ENCODE peak calls at places on chromosomes 12 and 14, in seven cellular contexts. O is neural progenitor cell, D is H9, Q is keratinocyte, N is GM23248, C is fibroblast of lung, V is SK-N-SH. Z is an unnamed sample.

GRCh38 chr12:47361389-47362031 is 281.8 kb upstream of the AMIGO2 start:
- DNase-seq in C (no peak), D (peak; percentile 39), Q (peak; percentile 53), N (no peak), O (no peak), V (no peak), Z (no peak)

GRCh38 chr12:13223176-13223806 is 26.8 kb downstream of the EMP1 start:
- DNase-seq in O (no peak), D (no peak), Q (no peak), N (peak; percentile 88), C (peak; percentile 75), V (no peak), Z (peak; percentile 67)

GRCh38 chr14:34081576-34082136 is 130.8 kb upstream of the EGLN3 start:
- DNase-seq in O (no peak), Q (no peak), V (no peak), D (no peak), C (peak; percentile 88), N (peak; percentile 65), Z (peak; percentile 88)

GRCh38 chr12:68406134-68406576 is 74.0 kb upstream of the MDM1 start:
- DNase-seq in N (peak; percentile 81), C (peak; percentile 84), Q (no peak), D (peak; percentile 43), V (peak; percentile 32), O (peak; percentile 24), Z (peak; percentile 79)

GRCh38 chr14:71169861-71170260 is 262.6 kb downstream of the PCNX1 start:
- DNase-seq in O (no peak), Q (no peak), C (no peak), V (no peak), D (no peak), N (no peak), Z (no peak)

GRCh38 chr12:131390408-131391100 is 320.3 kb upstream of the SFSWAP start:
- DNase-seq in Q (no peak), C (no peak), D (peak; percentile 70), V (no peak), O (peak; percentile 79), N (peak; percentile 15), Z (no peak)

GRCh38 chr14:91453744-91454143 is 36.1 kb upstream of the CCDC88C start:
- DNase-seq in N (no peak), O (no peak), Q (no peak), V (no peak), D (no peak), C (no peak), Z (no peak)

GRCh38 chr12:58086930-58087329 is 145.6 kb downstream of the ATP23 start:
- DNase-seq in D (no peak), V (no peak), O (peak; percentile 28), Q (no peak), N (no peak), C (no peak), Z (no peak)

GRCh38 chr12:10941916-10942607 is 3.0 kb upstream of the TAS2R14 start:
- DNase-seq in C (peak; percentile 47), D (peak; percentile 75), V (no peak), N (no peak), O (no peak), Q (peak; percentile 59), Z (peak; percentile 27)

GRCh38 chr12:40511341-40511740 is 180.9 kb upstream of the CNTN1 start:
- DNase-seq in Q (no peak), N (no peak), D (no peak), C (no peak), O (no peak), V (no peak), Z (no peak)

GRCh38 chr14:104528496-104528895 is 51.1 kb upstream of the C14orf180 start:
- DNase-seq in C (no peak), N (no peak), O (no peak), D (peak; percentile 28), V (no peak), Q (no peak), Z (no peak)

GRCh38 chr12:94266390-94266789 is 118.0 kb downstream of the PLXNC1 start:
- DNase-seq in C (no peak), V (no peak), N (peak; percentile 64), D (no peak), O (no peak), Q (no peak), Z (no peak)

GRCh38 chr12:2169964-2170363 is 117.2 kb downstream of the CACNA1C start:
- DNase-seq in C (peak; percentile 78), V (no peak), Q (no peak), D (no peak), O (no peak), N (peak; percentile 78), Z (peak; percentile 73)

GRCh38 chr12:82359115-82359478 is 768 bp downstream of the METTL25 start:
- DNase-seq in O (peak; percentile 36), C (peak; percentile 13), N (peak; percentile 49), V (peak; percentile 44), Q (no peak), D (peak; percentile 69), Z (peak; percentile 1)

GRCh38 chr12:103799504-103800251 is 41.4 kb downstream of the NT5DC3 start:
- DNase-seq in Q (peak; percentile 62), D (no peak), V (no peak), N (peak; percentile 50), O (no peak), C (peak; percentile 68), Z (peak; percentile 62)

GRCh38 chr12:130739571-130739970 is 23.5 kb upstream of the RIMBP2 start:
- DNase-seq in V (no peak), D (no peak), N (no peak), C (no peak), Q (no peak), O (no peak), Z (no peak)

GRCh38 chr12:123580772-123581171 is 3.6 kb upstream of the TMED2 start:
- DNase-seq in V (no peak), C (no peak), N (peak; percentile 29), Q (no peak), O (no peak), D (no peak), Z (no peak)

GRCh38 chr12:121637231-121637914 is 11.0 kb downstream of the ORAI1 start:
- DNase-seq in D (peak; percentile 37), N (no peak), V (no peak), C (no peak), Q (no peak), O (no peak), Z (no peak)

GRCh38 chr12:63149884-63150254 is 1.1 kb downstream of the AVPR1A start:
- DNase-seq in Q (no peak), N (no peak), C (no peak), D (no peak), O (peak; percentile 17), V (peak; percentile 3), Z (no peak)

GRCh38 chr12:63150255-63151060 is 543 bp downstream of the AVPR1A start:
- DNase-seq in C (no peak), N (peak; percentile 11), O (peak; percentile 80), V (peak; percentile 17), D (peak; percentile 79), Q (no peak), Z (no peak)

GRCh38 chr12:63151061-63151897 is at the start of gene AVPR1A:
- DNase-seq in Q (no peak), O (peak; percentile 61), C (no peak), V (peak; percentile 9), N (peak; percentile 19), D (peak; percentile 40), Z (no peak)

GRCh38 chr12:63151898-63152700 is 1.1 kb upstream of the AVPR1A start:
- DNase-seq in N (peak; percentile 62), D (peak; percentile 82), C (peak; percentile 38), Q (no peak), V (peak; percentile 61), O (peak; percentile 88), Z (peak; percentile 16)

GRCh38 chr12:63154560-63154959 is 3.6 kb upstream of the AVPR1A start:
- DNase-seq in Q (no peak), V (no peak), C (no peak), O (no peak), D (no peak), N (no peak), Z (no peak)
- H3K27me3 ChIP-seq in Q (peaks cover 33% of the 10 kb centered on the region), V (peaks cover 37% of the 10 kb centered on the region), C (peaks cover 24% of the 10 kb centered on the region), O (peaks cover 43% of the 10 kb centered on the region), D (peaks cover 19% of the 10 kb centered on the region), N (peaks cover 24% of the 10 kb centered on the region), Z (peaks cover 27% of the 10 kb centered on the region)

GRCh38 chr14:54637829-54638446 is 71.0 kb downstream of the SAMD4A start:
- DNase-seq in O (no peak), C (peak; percentile 86), V (no peak), N (peak; percentile 61), Q (peak; percentile 33), D (no peak), Z (peak; percentile 83)
- H2AFZ ChIP-seq in O (no peak overlapping the region), C (no peak overlapping the region), V (no peak overlapping the region), N (no peak overlapping the region), Q (no peak overlapping the region), D (no peak overlapping the region), Z (no peak overlapping the region)

GRCh38 chr14:99821519-99822165 is 28.4 kb downstream of the EML1 start:
- DNase-seq in N (peak; percentile 51), V (peak; percentile 41), D (peak; percentile 18), C (peak; percentile 96), O (no peak), Q (peak; percentile 26), Z (peak; percentile 95)

GRCh38 chr14:99820702-99821331 is 27.6 kb downstream of the EML1 start:
- DNase-seq in O (no peak), V (no peak), N (no peak), Q (no peak), D (no peak), C (no peak), Z (no peak)

GRCh38 chr14:99824776-99825175 is 31.6 kb downstream of the EML1 start:
- DNase-seq in C (no peak), O (no peak), V (no peak), N (no peak), Q (no peak), D (no peak), Z (no peak)

GRCh38 chr14:99822800-99823455 is 29.7 kb downstream of the EML1 start:
- DNase-seq in C (no peak), V (no peak), O (no peak), Q (no peak), D (no peak), N (no peak), Z (no peak)

GRCh38 chr14:99822166-99822527 is 28.9 kb downstream of the EML1 start:
- DNase-seq in N (peak; percentile 22), Q (no peak), D (no peak), O (no peak), C (no peak), V (no peak), Z (no peak)
- H3K27me3 ChIP-seq in N (no peaks in the 10 kb centered on the region), Q (peaks cover 81% of the 10 kb centered on the region), D (no peaks in the 10 kb centered on the region), O (no peaks in the 10 kb centered on the region), C (no peaks in the 10 kb centered on the region), V (no peaks in the 10 kb centered on the region), Z (peaks cover 18% of the 10 kb centered on the region)

DNA sequence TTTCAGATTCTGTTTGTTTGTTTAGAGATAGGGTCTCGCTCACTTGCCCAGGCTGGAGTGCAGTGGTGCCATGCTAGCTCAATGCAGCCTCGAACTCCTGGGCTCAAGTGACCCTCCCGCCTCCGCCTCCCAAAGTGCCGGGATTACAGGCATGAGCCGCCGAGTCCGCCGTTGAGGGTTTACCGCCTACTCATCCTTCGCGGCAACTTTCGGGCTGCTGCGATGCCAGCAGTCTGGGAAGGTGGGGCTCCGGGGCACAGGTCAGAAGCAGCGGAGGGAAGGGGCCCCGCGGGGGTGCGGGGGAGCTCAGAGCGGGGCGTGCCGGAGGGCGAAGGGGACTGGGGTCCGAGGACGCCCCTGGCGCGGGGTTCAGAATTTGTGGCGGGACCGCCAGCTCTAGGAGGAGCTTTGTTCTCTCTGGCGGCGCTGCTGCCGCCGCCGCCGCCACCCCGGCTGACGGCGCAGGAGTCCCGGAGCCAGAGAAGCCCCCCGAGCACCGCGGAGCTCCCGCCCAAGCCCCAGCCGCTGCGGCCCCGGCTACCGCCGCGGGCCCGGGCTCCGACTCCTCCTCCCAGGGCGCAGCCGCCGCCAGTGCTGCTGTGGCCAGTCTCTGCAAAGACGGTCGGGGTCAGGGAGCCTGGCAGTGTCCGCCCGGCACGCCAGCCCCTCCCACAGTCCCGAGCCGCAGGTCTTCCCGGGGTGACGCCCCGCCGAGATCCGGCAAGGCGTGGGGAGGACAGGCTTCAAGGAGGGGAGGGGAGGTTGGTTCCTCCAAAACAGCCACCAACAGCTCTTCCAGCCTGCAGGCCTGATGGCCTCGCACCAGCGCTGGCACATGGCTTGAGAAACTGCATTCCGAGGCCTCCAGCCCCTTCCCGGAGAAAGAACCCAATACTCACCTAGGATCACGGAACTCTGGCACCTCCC is 10.9 kb upstream of the KRT77 start:
- DNase-seq in D (peak; percentile 75), V (peak; percentile 67), Q (no peak), O (peak; percentile 77), C (no peak), N (peak; percentile 35), Z (no peak)
- H2AFZ ChIP-seq in D (no peak overlapping the region), V (no peak overlapping the region), Q (no peak overlapping the region), O (peak overlapping the region; percentile 98), C (no peak overlapping the region), N (no peak overlapping the region), Z (peak overlapping the region; percentile 47)

Z was measured in astrocyte.